ENCODE peak calls at places on chromosomes 5 and 9, in five cellular contexts. U, Z, D, Y and E are unnamed samples. For H3K27me3, the result is how much of the 10 kb centered on the place peaks cover.

GRCh38 chr5:73022480-73023169 is 66.8 kb downstream of the FCHO2 start:
- DNase-seq in U (no peak), Z (no peak), D (peak), Y (no peak), E (no peak)

GRCh38 chr5:39102684-39103155 is 28.5 kb upstream of the RICTOR start:
- DNase-seq in U (no peak), Z (no peak), D (peak), Y (peak), E (no peak)

GRCh38 chr5:405421-405820 is 37.6 kb upstream of the EXOC3 start:
- DNase-seq in U (no peak), Z (no peak), D (no peak), Y (no peak), E (no peak)

GRCh38 chr5:171672556-171672955 is 113.1 kb upstream of the SMIM23 start:
- DNase-seq in U (no peak), Z (no peak), D (no peak), Y (no peak), E (no peak)

GRCh38 chr5:116671211-116671736 is 96.7 kb upstream of the SEMA6A start:
- DNase-seq in U (no peak), Z (no peak), D (peak), Y (no peak), E (no peak)

GRCh38 chr5:78899922-78900362 is 85.2 kb downstream of the ARSB start:
- DNase-seq in U (peak), Z (no peak), D (peak), Y (peak), E (peak)

GRCh38 chr5:134247411-134247810 is 21.5 kb upstream of the PPP2CA start:
- DNase-seq in U (no peak), Z (no peak), D (peak), Y (peak), E (no peak)

GRCh38 chr5:96228449-96228848 is 204.6 kb downstream of the PCSK1 start:
- DNase-seq in U (no peak), Z (no peak), D (no peak), Y (peak), E (no peak)

GRCh38 chr9:70131296-70131695 is 87.6 kb downstream of the MAMDC2 start:
- DNase-seq in U (no peak), Z (no peak), D (no peak), Y (no peak), E (no peak)

DNA sequence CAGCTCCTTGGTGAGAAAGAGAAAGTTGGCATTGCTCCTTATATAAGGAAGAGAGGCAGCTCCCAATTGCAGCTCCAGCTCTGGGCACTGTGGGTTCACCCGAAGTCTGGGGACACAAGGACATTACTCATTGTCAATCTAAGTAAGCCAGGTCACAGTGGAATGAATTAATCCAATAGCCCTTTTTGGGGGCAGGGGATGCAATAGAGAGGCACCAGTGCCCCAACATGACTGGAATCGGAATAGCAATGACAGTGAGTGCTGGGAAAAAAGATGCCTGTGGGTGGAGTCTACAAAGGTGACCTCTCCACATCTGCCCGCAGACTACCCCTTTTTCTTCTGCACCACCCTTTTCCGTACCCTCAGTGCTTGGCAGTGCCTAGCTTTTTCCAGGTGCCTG is 11.1 kb upstream of the NEUROG1 start:
- DNase-seq in U (no peak), Z (no peak), D (no peak), Y (no peak), E (no peak)
- H3K27me3 ChIP-seq in U (half or more), Z (under half), D (under half), Y (half or more), E (half or more)

DNA sequence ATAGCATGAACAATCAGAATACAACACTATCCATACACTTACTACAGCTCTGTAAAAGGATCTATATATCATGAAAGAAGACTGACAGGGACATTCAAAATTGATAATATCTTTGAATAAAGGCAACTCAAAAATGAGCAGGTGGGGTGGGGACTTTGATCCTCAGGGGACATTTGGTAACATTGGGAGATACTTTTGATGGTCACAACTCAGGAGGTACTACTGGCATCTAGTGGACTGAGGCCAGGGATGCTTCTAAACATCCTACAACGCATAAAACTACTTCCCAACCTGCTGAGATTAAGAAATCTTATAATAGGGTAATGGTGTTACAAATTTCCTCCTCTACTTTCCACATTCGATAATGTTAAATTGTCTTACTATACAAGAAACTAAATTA is 243.9 kb downstream of the ARL15 start:
- DNase-seq in U (no peak), Z (no peak), D (no peak), Y (no peak), E (no peak)
- TF ChIP-seq CTCF in U (no peak), Z (no peak), D (peak), Y (no peak), E (no peak)

GRCh38 chr9:135189497-135189896 is 102.0 kb downstream of the OLFM1 start:
- DNase-seq in U (no peak), Z (peak), D (no peak), Y (no peak), E (no peak)
- H3K27me3 ChIP-seq in U (half or more), Z (under half), D (half or more), Y (under half), E (under half)

DNA sequence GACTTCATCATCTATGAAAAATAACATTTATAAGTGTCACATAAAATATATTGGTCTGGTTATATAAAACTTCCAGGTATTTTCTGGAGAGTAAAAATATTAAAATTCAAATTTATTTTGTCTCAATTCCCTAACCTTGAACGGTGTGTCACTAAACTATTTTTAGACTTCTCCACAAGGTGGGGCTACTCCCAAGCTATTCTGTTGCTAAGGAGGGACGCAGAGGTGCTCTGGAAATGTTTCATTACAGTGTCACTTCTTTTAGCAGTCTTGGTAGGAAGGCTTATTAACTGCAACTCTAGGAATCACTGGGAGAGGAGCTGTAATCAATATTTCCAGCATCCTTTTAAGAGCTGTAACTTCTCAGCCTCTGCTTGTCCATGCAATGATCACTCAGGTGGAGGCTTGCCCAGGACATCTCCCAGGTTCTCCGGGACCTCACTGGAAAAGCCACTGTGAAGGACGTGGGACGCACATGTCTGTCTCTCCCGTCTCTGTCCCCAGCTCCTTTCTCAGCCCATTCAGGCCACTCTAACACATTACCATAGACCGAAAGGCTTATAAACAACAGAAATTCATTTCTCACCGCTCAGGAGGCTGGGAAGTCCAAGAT is 32.5 kb upstream of the DNAH5 start:
- DNase-seq in U (no peak), Z (no peak), D (peak), Y (peak), E (peak)
- TF ChIP-seq CTCF in U (no peak), Z (peak), D (peak), Y (peak), E (peak)

GRCh38 chr5:51395666-51396356 is 12.6 kb downstream of the ISL1 start:
- DNase-seq in U (no peak), Z (no peak), D (no peak), Y (no peak), E (no peak)

GRCh38 chr5:51395245-51395644 is 12.0 kb downstream of the ISL1 start:
- DNase-seq in U (no peak), Z (no peak), D (no peak), Y (no peak), E (no peak)

GRCh38 chr5:51396797-51397196 is 13.5 kb downstream of the ISL1 start:
- DNase-seq in U (no peak), Z (no peak), D (no peak), Y (no peak), E (no peak)

GRCh38 chr5:51392689-51393199 is 9.5 kb downstream of the ISL1 start:
- DNase-seq in U (no peak), Z (no peak), D (no peak), Y (no peak), E (no peak)

DNA sequence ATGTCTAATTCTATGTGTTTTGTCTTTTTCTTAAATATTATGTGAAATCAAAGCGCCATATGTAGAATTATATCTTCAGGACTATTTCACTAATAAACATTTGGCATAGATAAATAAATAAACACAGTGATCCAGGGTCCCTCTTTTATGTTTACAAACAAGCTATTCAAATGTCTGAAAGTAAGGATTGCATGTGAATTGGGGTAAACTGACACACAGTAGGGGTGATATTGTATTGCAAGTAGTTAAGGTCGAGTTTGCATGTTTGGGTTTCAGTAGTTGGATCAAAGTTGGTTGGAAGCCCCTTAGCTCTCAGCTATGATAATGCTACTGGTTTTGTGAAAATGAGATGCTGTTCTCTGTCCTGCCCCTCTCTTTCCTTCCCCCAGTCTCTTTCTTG is 11.4 kb downstream of the ISL1 start:
- DNase-seq in U (no peak), Z (no peak), D (no peak), Y (no peak), E (no peak)
- H3K27me3 ChIP-seq in U (half or more), Z (under half), D (under half), Y (half or more), E (under half)

GRCh38 chr9:134811079-134811672 is 69.4 kb upstream of the FCN2 start:
- DNase-seq in U (no peak), Z (no peak), D (no peak), Y (no peak), E (no peak)

GRCh38 chr9:134809296-134809695 is 71.3 kb upstream of the FCN2 start:
- DNase-seq in U (no peak), Z (no peak), D (no peak), Y (no peak), E (no peak)

GRCh38 chr9:134814598-134815215 is 65.9 kb upstream of the FCN2 start:
- DNase-seq in U (no peak), Z (no peak), D (no peak), Y (peak), E (no peak)

GRCh38 chr9:134813841-134814240 is 66.8 kb upstream of the FCN2 start:
- DNase-seq in U (no peak), Z (no peak), D (no peak), Y (no peak), E (no peak)

GRCh38 chr9:134811673-134812668 is 68.6 kb upstream of the FCN2 start:
- DNase-seq in U (no peak), Z (no peak), D (no peak), Y (peak), E (no peak)
- TF ChIP-seq CTCF in U (no peak), Z (no peak), D (no peak), Y (no peak), E (no peak)

GRCh38 chr9:37641331-37641730 is 9.4 kb upstream of the FRMPD1 start:
- DNase-seq in U (no peak), Z (no peak), D (no peak), Y (no peak), E (no peak)

GRCh38 chr9:37650873-37651768 is at the start of gene FRMPD1:
- DNase-seq in U (peak), Z (peak), D (peak), Y (peak), E (peak)

GRCh38 chr9:37643214-37643613 is 7.5 kb upstream of the FRMPD1 start:
- DNase-seq in U (no peak), Z (no peak), D (no peak), Y (no peak), E (no peak)

GRCh38 chr9:37650299-37650872 is 368 bp upstream of the FRMPD1 start:
- DNase-seq in U (no peak), Z (no peak), D (no peak), Y (no peak), E (no peak)

DNA sequence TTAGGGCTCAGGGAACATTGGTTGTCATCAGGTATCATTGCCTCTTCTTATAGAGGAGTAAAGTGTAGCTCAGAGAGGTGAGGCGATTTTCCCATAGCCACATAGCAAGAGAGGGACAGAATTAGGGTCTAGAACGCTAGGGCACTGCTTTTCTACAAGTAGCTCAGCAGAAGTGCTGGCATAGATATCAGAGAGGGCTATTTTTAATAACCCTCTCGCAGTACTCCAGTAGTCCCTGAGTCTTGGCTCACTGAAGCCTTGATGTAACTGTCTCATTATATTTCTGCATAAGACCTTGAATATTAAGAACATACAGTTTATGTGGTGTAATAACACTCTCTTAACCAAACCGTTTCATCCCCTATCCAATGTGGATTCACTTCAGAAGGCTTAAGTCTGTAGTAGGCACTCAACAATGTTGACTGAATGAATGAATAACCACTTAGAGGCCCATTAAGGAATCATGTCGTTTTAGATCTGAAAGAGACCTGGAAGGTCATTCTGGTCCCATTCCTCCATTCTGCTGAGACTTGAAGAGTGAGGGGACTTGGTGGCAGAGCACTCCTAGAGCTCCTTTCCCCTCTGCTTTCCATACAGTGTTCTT is 4.7 kb upstream of the FRMPD1 start:
- DNase-seq in U (no peak), Z (no peak), D (no peak), Y (no peak), E (no peak)
- H3K27me3 ChIP-seq in U (under half), Z (under half), D (half or more), Y (half or more), E (under half)

GRCh38 chr9:89807101-89807395 is 202.2 kb downstream of the GADD45G start:
- DNase-seq in U (no peak), Z (no peak), D (no peak), Y (no peak), E (no peak)

GRCh38 chr9:89806371-89807100 is 201.7 kb downstream of the GADD45G start:
- DNase-seq in U (no peak), Z (no peak), D (no peak), Y (peak), E (no peak)

GRCh38 chr9:89808801-89809200 is 204.0 kb downstream of the GADD45G start:
- DNase-seq in U (no peak), Z (no peak), D (no peak), Y (peak), E (no peak)

GRCh38 chr9:89807682-89808075 is 202.9 kb downstream of the GADD45G start:
- DNase-seq in U (no peak), Z (no peak), D (no peak), Y (no peak), E (no peak)

DNA sequence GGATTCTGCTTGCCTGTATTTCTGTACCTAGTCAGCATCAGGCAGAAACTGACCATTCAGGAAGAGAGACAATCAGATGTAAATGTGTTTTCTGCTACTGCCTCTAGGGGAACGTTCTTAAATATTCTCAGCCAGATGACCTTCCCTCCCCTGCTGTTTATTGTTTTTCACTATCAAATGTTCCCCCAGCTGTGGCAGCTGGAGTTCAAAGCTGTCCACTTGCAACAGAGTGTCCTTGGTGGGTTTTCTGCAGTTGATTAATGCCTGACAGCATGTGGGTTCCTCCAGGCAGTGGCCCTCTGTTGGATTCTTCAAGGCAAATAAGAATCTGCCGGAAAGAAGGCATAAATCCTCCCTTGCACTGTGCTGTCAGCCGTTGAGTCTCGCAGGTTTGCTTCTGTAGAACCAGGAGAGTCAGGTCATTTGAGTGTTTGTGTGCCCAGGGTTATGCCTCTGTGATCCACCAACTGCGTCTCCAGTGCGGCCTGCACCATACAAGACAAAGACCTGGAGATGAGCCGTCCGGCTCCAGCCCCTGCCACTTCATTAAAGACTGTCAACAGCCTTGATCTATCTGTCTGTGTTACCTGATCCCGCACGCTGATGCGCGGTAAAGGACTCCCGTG is 203.4 kb downstream of the GADD45G start:
- DNase-seq in U (no peak), Z (no peak), D (no peak), Y (no peak), E (no peak)
- TF ChIP-seq CTCF in U (no peak), Z (no peak), D (no peak), Y (peak), E (peak)